ENCODE peak calls at places on chromosomes 1 and 21, in four cellular contexts. One of them, this sample, is unnamed.
A peak's percentile ranks its signal among the peaks of the same experiment; 100 is the strongest.

GRCh38 chr1:55775007-55775406 is 559.8 kb upstream of the USP24 start:
- DNase-seq in HFF-Myc: peak; percentile 90
- DNase-seq in GM06990: no peak
- DNase-seq in CD4-positive, alpha-beta T cell: no peak
- DNase-seq in this sample: no peak

GRCh38 chr1:21781971-21782867 is 730 bp downstream of the USP48 start:
- DNase-seq in HFF-Myc: no peak
- DNase-seq in GM06990: no peak
- DNase-seq in CD4-positive, alpha-beta T cell: peak; percentile 19
- DNase-seq in this sample: no peak

GRCh38 chr1:39228263-39228662 is 23.8 kb downstream of the MACF1 start:
- DNase-seq in HFF-Myc: no peak
- DNase-seq in GM06990: no peak
- DNase-seq in CD4-positive, alpha-beta T cell: no peak
- DNase-seq in this sample: no peak

GRCh38 chr1:166159656-166160055 is 7.1 kb downstream of the FAM78B start:
- DNase-seq in HFF-Myc: no peak
- DNase-seq in GM06990: no peak
- DNase-seq in CD4-positive, alpha-beta T cell: no peak
- DNase-seq in this sample: no peak

GRCh38 chr1:174000274-174000852 is 21.8 kb downstream of the RC3H1 start:
- DNase-seq in HFF-Myc: no peak
- DNase-seq in GM06990: no peak
- DNase-seq in CD4-positive, alpha-beta T cell: no peak
- DNase-seq in this sample: no peak

GRCh38 chr1:227749916-227750710 is 14.9 kb downstream of the SNAP47 start:
- DNase-seq in HFF-Myc: no peak
- DNase-seq in GM06990: no peak
- DNase-seq in CD4-positive, alpha-beta T cell: no peak
- DNase-seq in this sample: no peak

GRCh38 chr1:19662313-19662712 is 2.4 kb upstream of the HTR6 start:
- DNase-seq in HFF-Myc: no peak
- DNase-seq in GM06990: no peak
- DNase-seq in CD4-positive, alpha-beta T cell: no peak
- DNase-seq in this sample: no peak

GRCh38 chr1:153238536-153238935 is 21.0 kb upstream of the LORICRIN start:
- DNase-seq in HFF-Myc: no peak
- DNase-seq in GM06990: no peak
- DNase-seq in CD4-positive, alpha-beta T cell: no peak
- DNase-seq in this sample: no peak

GRCh38 chr1:211258756-211259595 is at the start of gene RCOR3:
- DNase-seq in HFF-Myc: peak; percentile 55
- DNase-seq in GM06990: peak; percentile 93
- DNase-seq in CD4-positive, alpha-beta T cell: peak; percentile 90
- DNase-seq in this sample: peak; percentile 96

GRCh38 chr1:200891774-200892157 is 2.9 kb upstream of the INAVA start:
- DNase-seq in HFF-Myc: no peak
- DNase-seq in GM06990: no peak
- DNase-seq in CD4-positive, alpha-beta T cell: no peak
- DNase-seq in this sample: peak; percentile 43

GRCh38 chr1:221816899-221817298 is 75.0 kb upstream of the DUSP10 start:
- DNase-seq in HFF-Myc: peak; percentile 35
- DNase-seq in GM06990: no peak
- DNase-seq in CD4-positive, alpha-beta T cell: no peak
- DNase-seq in this sample: no peak

GRCh38 chr1:120178799-120179419 is 2.6 kb upstream of the SEC22B start:
- DNase-seq in HFF-Myc: no peak
- DNase-seq in GM06990: no peak
- DNase-seq in CD4-positive, alpha-beta T cell: no peak
- DNase-seq in this sample: no peak

GRCh38 chr21:32411366-32412161 is 942 bp upstream of the EVA1C start:
- DNase-seq in HFF-Myc: no peak
- DNase-seq in GM06990: no peak
- DNase-seq in CD4-positive, alpha-beta T cell: peak; percentile 45
- DNase-seq in this sample: peak; percentile 51

GRCh38 chr1:16174261-16174871 is 18.5 kb upstream of the EPHA2 start:
- DNase-seq in HFF-Myc: no peak
- DNase-seq in GM06990: no peak
- DNase-seq in CD4-positive, alpha-beta T cell: no peak
- DNase-seq in this sample: no peak

GRCh38 chr1:156336242-156336641 is 1.9 kb downstream of the CCT3 start:
- DNase-seq in HFF-Myc: no peak
- DNase-seq in GM06990: no peak
- DNase-seq in CD4-positive, alpha-beta T cell: no peak
- DNase-seq in this sample: no peak

GRCh38 chr1:55877440-55878232 is 662.5 kb upstream of the USP24 start:
- DNase-seq in HFF-Myc: no peak
- DNase-seq in GM06990: no peak
- DNase-seq in CD4-positive, alpha-beta T cell: no peak
- DNase-seq in this sample: no peak

GRCh38 chr1:24390924-24391782 is 22.4 kb downstream of the STPG1 start:
- DNase-seq in HFF-Myc: peak; percentile 56
- DNase-seq in GM06990: peak; percentile 76
- DNase-seq in CD4-positive, alpha-beta T cell: peak; percentile 54
- DNase-seq in this sample: peak; percentile 78

GRCh38 chr1:14521602-14522001 is 76.9 kb upstream of the KAZN start:
- DNase-seq in HFF-Myc: no peak
- DNase-seq in GM06990: no peak
- DNase-seq in CD4-positive, alpha-beta T cell: no peak
- DNase-seq in this sample: no peak

GRCh38 chr1:172476218-172476811 is 32.4 kb upstream of the PIGC start:
- DNase-seq in HFF-Myc: no peak
- DNase-seq in GM06990: no peak
- DNase-seq in CD4-positive, alpha-beta T cell: no peak
- DNase-seq in this sample: no peak

GRCh38 chr1:36567601-36568341 is 85.1 kb upstream of the CSF3R start:
- DNase-seq in HFF-Myc: no peak
- DNase-seq in GM06990: no peak
- DNase-seq in CD4-positive, alpha-beta T cell: no peak
- DNase-seq in this sample: peak; percentile 72

GRCh38 chr1:247487057-247487456 is 29.2 kb upstream of the OR2B11 start:
- DNase-seq in HFF-Myc: no peak
- DNase-seq in GM06990: no peak
- DNase-seq in CD4-positive, alpha-beta T cell: peak; percentile 4
- DNase-seq in this sample: no peak

GRCh38 chr1:208054485-208054884 is 143.6 kb upstream of the CD34 start:
- DNase-seq in HFF-Myc: no peak
- DNase-seq in GM06990: no peak
- DNase-seq in CD4-positive, alpha-beta T cell: no peak
- DNase-seq in this sample: no peak

GRCh38 chr1:28927442-28928305 is 13.3 kb downstream of the EPB41 start:
- DNase-seq in HFF-Myc: no peak
- DNase-seq in GM06990: no peak
- DNase-seq in CD4-positive, alpha-beta T cell: no peak
- DNase-seq in this sample: no peak

GRCh38 chr1:59670662-59671061 is 144.1 kb upstream of the HOOK1 start:
- DNase-seq in HFF-Myc: no peak
- DNase-seq in GM06990: no peak
- DNase-seq in CD4-positive, alpha-beta T cell: no peak
- DNase-seq in this sample: no peak

GRCh38 chr1:152436593-152437338 is 22.7 kb upstream of the CRNN start:
- DNase-seq in HFF-Myc: no peak
- DNase-seq in GM06990: no peak
- DNase-seq in CD4-positive, alpha-beta T cell: no peak
- DNase-seq in this sample: no peak

GRCh38 chr1:200917291-200917817 is 22.7 kb downstream of the INAVA start:
- DNase-seq in HFF-Myc: no peak
- DNase-seq in GM06990: no peak
- DNase-seq in CD4-positive, alpha-beta T cell: no peak
- DNase-seq in this sample: no peak

GRCh38 chr1:199447906-199448305 is 579.6 kb upstream of the NR5A2 start:
- DNase-seq in HFF-Myc: no peak
- DNase-seq in GM06990: no peak
- DNase-seq in CD4-positive, alpha-beta T cell: no peak
- DNase-seq in this sample: peak; percentile 53

GRCh38 chr1:77143529-77144121 is 75.6 kb downstream of the PIGK start:
- DNase-seq in HFF-Myc: no peak
- DNase-seq in GM06990: no peak
- DNase-seq in CD4-positive, alpha-beta T cell: no peak
- DNase-seq in this sample: no peak
- TF ChIP-seq CTCF in HFF-Myc: no peak
- TF ChIP-seq CTCF in GM06990: peak; percentile 16
- TF ChIP-seq CTCF in CD4-positive, alpha-beta T cell: peak; percentile 53
- TF ChIP-seq CTCF in this sample: peak; percentile 32

GRCh38 chr1:161069201-161069685 is 448 bp downstream of the ARHGAP30 start:
- DNase-seq in HFF-Myc: no peak
- DNase-seq in GM06990: no peak
- DNase-seq in CD4-positive, alpha-beta T cell: no peak
- DNase-seq in this sample: no peak
- TF ChIP-seq CTCF in HFF-Myc: no peak
- TF ChIP-seq CTCF in GM06990: no peak
- TF ChIP-seq CTCF in CD4-positive, alpha-beta T cell: no peak
- TF ChIP-seq CTCF in this sample: no peak

GRCh38 chr21:26923986-26924385 is 42.9 kb downstream of the ADAMTS5 start:
- DNase-seq in HFF-Myc: no peak
- DNase-seq in GM06990: no peak
- DNase-seq in CD4-positive, alpha-beta T cell: no peak
- DNase-seq in this sample: no peak

GRCh38 chr21:26920055-26920454 is 46.8 kb downstream of the ADAMTS5 start:
- DNase-seq in HFF-Myc: no peak
- DNase-seq in GM06990: no peak
- DNase-seq in CD4-positive, alpha-beta T cell: no peak
- DNase-seq in this sample: no peak

GRCh38 chr21:26925122-26925521 is 41.8 kb downstream of the ADAMTS5 start:
- DNase-seq in HFF-Myc: no peak
- DNase-seq in GM06990: no peak
- DNase-seq in CD4-positive, alpha-beta T cell: no peak
- DNase-seq in this sample: no peak

GRCh38 chr21:26925636-26926035 is 41.3 kb downstream of the ADAMTS5 start:
- DNase-seq in HFF-Myc: no peak
- DNase-seq in GM06990: no peak
- DNase-seq in CD4-positive, alpha-beta T cell: no peak
- DNase-seq in this sample: no peak
- TF ChIP-seq CTCF in HFF-Myc: no peak
- TF ChIP-seq CTCF in GM06990: no peak
- TF ChIP-seq CTCF in CD4-positive, alpha-beta T cell: no peak
- TF ChIP-seq CTCF in this sample: no peak

DNA sequence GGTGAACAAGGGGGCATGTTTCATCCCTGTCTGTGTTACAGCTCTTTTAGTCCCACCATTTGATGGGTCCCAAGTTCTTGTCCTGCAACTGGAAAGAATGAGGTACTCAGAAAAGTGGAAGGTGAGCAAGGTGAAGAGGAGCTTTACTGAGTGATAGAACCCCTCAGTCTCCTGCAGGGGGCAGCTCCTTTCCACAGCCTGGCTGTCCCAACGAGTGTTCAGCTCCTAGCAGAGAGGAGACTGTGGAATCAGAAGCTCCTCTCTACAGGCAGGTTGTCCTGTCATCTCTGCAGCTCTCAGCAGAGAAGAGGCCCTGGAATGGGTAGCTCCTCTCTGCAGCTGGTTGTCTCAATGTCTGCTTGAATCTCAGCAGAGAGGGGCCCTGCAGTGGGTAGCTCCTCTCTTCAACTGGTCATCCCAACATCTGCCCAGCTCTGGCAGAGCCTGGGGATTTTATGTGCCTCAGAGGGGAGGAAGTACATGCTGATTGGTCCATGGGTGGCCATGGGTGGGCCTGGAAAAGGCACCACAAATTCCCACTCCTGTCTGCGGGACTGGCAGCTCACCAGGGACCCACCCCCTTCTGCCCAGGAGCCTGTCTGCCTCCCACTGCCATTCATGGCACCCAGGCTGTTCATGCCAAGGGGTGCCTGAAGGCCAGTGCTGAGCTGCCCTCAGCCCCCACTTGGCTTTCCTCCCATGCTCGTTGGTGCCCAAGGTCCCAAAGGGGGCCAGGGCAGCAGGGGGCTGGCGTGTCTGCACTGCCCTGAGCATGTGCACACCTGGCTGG is 25.7 kb downstream of the LDLRAD1 start:
- DNase-seq in HFF-Myc: no peak
- DNase-seq in GM06990: no peak
- DNase-seq in CD4-positive, alpha-beta T cell: no peak
- DNase-seq in this sample: no peak
- TF ChIP-seq CTCF in HFF-Myc: peak; percentile 39
- TF ChIP-seq CTCF in GM06990: no peak
- TF ChIP-seq CTCF in CD4-positive, alpha-beta T cell: no peak
- TF ChIP-seq CTCF in this sample: no peak

GRCh38 chr1:9128520-9129371 is at the start of gene GPR157:
- DNase-seq in HFF-Myc: no peak
- DNase-seq in GM06990: peak; percentile 81
- DNase-seq in CD4-positive, alpha-beta T cell: peak; percentile 78
- DNase-seq in this sample: peak; percentile 68
- TF ChIP-seq CTCF in HFF-Myc: no peak
- TF ChIP-seq CTCF in GM06990: peak; percentile 6
- TF ChIP-seq CTCF in CD4-positive, alpha-beta T cell: no peak
- TF ChIP-seq CTCF in this sample: no peak

GRCh38 chr1:6281511-6282402 is 20.9 kb upstream of the GPR153 start:
- DNase-seq in HFF-Myc: no peak
- DNase-seq in GM06990: no peak
- DNase-seq in CD4-positive, alpha-beta T cell: no peak
- DNase-seq in this sample: no peak

GRCh38 chr1:6282577-6283270 is 21.8 kb upstream of the GPR153 start:
- DNase-seq in HFF-Myc: no peak
- DNase-seq in GM06990: no peak
- DNase-seq in CD4-positive, alpha-beta T cell: no peak
- DNase-seq in this sample: no peak

GRCh38 chr1:6279721-6280383 is 19.0 kb upstream of the GPR153 start:
- DNase-seq in HFF-Myc: no peak
- DNase-seq in GM06990: no peak
- DNase-seq in CD4-positive, alpha-beta T cell: no peak
- DNase-seq in this sample: no peak

GRCh38 chr1:6279066-6279465 is 18.2 kb upstream of the GPR153 start:
- DNase-seq in HFF-Myc: no peak
- DNase-seq in GM06990: no peak
- DNase-seq in CD4-positive, alpha-beta T cell: no peak
- DNase-seq in this sample: no peak

DNA sequence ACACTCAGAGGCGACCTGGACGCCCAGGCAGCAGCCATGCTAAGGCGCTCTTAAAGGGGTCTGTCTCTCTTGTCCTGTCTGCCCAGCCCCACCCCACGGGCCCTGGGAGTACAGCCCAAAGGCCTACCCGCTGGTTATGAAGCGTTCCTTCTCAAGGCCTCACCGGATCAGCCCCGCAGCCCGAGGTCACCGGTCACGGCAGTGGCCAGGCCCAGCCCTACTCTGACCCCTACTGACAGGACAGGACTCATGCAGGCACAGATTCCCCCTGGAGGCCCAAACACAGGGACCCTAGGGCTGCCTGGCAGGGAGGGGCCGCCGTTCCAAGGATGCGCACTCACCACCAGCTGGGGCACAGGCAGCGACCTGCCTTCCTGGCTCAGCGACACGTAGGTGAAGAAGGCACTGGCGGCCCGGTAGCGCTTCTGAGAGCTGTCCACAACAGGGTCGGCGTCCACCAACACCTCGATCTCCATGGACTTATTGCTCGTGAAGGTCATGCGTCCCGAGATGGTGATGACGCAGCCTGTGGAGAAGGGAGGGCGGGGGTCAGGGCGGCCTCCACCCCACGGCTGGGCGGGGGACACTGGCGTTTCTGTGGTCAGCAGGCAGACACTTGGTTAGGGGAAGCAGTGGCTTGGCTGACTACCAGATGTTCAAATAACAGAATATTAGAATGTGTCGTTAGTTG is 20.0 kb upstream of the GPR153 start:
- DNase-seq in HFF-Myc: no peak
- DNase-seq in GM06990: no peak
- DNase-seq in CD4-positive, alpha-beta T cell: no peak
- DNase-seq in this sample: peak; percentile 76
- TF ChIP-seq CTCF in HFF-Myc: peak; percentile 37
- TF ChIP-seq CTCF in GM06990: no peak
- TF ChIP-seq CTCF in CD4-positive, alpha-beta T cell: no peak
- TF ChIP-seq CTCF in this sample: peak; percentile 63

This sample was measured in glutamatergic neuron.